ENCODE peak calls at places on chromosomes 4 and X, in seven cellular contexts. G is ovary, K is tibial nerve, V is esophagus muscularis mucosa, Q is IMR-90, N is HepG2, I is body of pancreas. X is an unnamed sample.

GRCh38 chr4:145694929-145695328 is 15.0 kb downstream of the C4orf51 start:
- DNase-seq in G (no peak), K (no peak), V (no peak), Q (peak; percentile 6), N (no peak), I (no peak), X (no peak)

GRCh38 chrX:39174761-39175417 is 373.6 kb downstream of the MID1IP1 start:
- DNase-seq in G (no peak), K (no peak), V (no peak), Q (no peak), N (no peak), I (peak; percentile 16), X (no peak)

GRCh38 chr4:2385450-2386020 is 32.9 kb downstream of the ZFYVE28 start:
- DNase-seq in G (no peak), K (no peak), V (no peak), Q (no peak), N (no peak), I (no peak), X (no peak)

GRCh38 chr4:117085185-117085701 is at the start of gene TRAM1L1:
- DNase-seq in G (peak; percentile 77), K (no peak), V (no peak), Q (peak; percentile 63), N (peak; percentile 30), I (peak; percentile 68), X (peak; percentile 49)

GRCh38 chrX:129227376-129227775 is 295.9 kb downstream of the SMARCA1 start:
- DNase-seq in G (no peak), K (no peak), V (no peak), Q (no peak), N (no peak), I (no peak), X (no peak)

GRCh38 chr4:2259036-2259540 is 2.8 kb downstream of the MXD4 start:
- DNase-seq in G (peak; percentile 41), K (no peak), V (no peak), Q (no peak), N (no peak), I (peak; percentile 11), X (peak; percentile 46)

GRCh38 chrX:80139564-80139963 is 125.0 kb downstream of the TBX22 start:
- DNase-seq in G (no peak), K (no peak), V (no peak), Q (no peak), N (no peak), I (no peak), X (no peak)

GRCh38 chrX:46485897-46486296 is 59.3 kb downstream of the ZNF674 start:
- DNase-seq in G (no peak), K (no peak), V (no peak), Q (no peak), N (peak; percentile 83), I (no peak), X (no peak)

GRCh38 chr4:55609393-55609821 is 17.4 kb upstream of the PDCL2 start:
- DNase-seq in G (no peak), K (no peak), V (no peak), Q (peak; percentile 2), N (no peak), I (no peak), X (no peak)

GRCh38 chrX:151396827-151397740 is at the start of gene VMA21:
- DNase-seq in G (peak; percentile 95), K (peak; percentile 71), V (peak; percentile 92), Q (peak; percentile 82), N (peak; percentile 64), I (peak; percentile 88), X (peak; percentile 72)
- TF ChIP-seq POLR2A in G (peak; percentile 53), K (peak; percentile 71), V (no peak), Q (peak; percentile 32), N (peak; percentile 76), I (peak; percentile 78), X (no peak)

GRCh38 chrX:154750301-154751120 is at the start of gene GAB3:
- DNase-seq in G (peak; percentile 46), K (no peak), V (no peak), Q (peak; percentile 31), N (no peak), I (peak; percentile 29), X (peak; percentile 48)
- TF ChIP-seq POLR2A in G (no peak), K (no peak), V (no peak), Q (no peak), N (no peak), I (no peak), X (no peak)

DNA sequence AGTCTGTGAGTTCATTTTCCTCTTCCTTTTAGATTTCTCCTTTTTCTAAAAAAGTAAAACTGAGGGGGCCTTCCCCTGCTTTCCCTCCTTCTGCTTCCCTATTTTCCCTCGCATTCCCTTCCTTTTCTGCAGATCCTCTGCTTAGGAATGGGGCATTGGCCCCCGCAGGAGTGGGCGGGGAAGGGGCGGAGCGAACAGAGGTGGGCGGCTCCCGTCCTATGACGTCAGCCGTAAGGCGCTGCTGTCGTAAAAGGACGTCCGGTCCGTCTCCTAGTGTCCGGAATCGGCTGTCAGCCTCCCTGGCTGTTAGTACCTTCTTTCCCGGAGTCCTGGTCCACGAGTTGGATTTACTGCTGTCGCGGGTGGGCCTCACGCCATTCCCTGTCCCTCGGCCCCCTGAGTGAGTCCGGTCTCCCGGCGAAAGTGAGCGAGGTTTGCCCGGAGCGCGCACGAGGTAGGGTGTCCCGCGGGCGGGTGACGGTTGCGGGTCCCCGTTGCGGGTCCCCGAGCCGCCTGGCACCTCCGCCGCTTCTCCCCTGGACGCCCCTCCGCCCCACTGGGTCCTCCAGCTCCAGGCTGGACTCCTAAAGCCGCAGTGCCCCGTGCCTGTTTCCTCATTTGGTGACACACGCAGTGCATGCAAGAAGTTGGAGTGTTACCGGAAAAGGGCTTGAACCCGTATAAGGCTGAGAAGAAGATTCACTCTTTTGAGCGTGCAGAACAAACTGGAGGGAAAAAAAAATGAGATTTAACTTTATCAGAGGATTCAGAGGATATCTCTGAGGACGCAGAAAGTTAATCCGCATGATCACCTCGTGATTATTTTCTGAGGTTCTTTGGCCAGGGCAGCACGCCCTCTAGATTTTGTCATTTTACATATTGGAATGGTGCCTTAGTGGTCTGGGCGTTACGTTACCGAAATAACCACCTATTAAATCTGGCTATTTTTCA is at the start of gene ZNF330:
- DNase-seq in G (peak; percentile 98), K (peak; percentile 95), V (peak; percentile 96), Q (peak; percentile 93), N (peak; percentile 68), I (peak; percentile 94), X (peak; percentile 96)
- TF ChIP-seq POLR2A in G (peak; percentile 92), K (peak; percentile 95), V (peak; percentile 92), Q (peak; percentile 82), N (peak; percentile 70), I (peak; percentile 89), X (peak; percentile 67)

GRCh38 chrX:105969487-105969886 is 69.0 kb downstream of the SERPINA7 start:
- DNase-seq in G (no peak), K (no peak), V (no peak), Q (no peak), N (peak; percentile 1), I (no peak), X (no peak)
- TF ChIP-seq POLR2A in G (no peak), K (no peak), V (no peak), Q (no peak), N (no peak), I (no peak), X (no peak)

GRCh38 chr4:156974264-156974663 is 2.7 kb upstream of the PDGFC start:
- DNase-seq in G (no peak), K (no peak), V (no peak), Q (peak; percentile 74), N (no peak), I (no peak), X (no peak)

GRCh38 chr4:156972370-156972980 is 876 bp upstream of the PDGFC start:
- DNase-seq in G (no peak), K (no peak), V (no peak), Q (peak; percentile 18), N (no peak), I (no peak), X (no peak)

GRCh38 chr4:156971168-156971601 is 414 bp downstream of the PDGFC start:
- DNase-seq in G (peak; percentile 66), K (peak; percentile 19), V (no peak), Q (no peak), N (no peak), I (peak; percentile 48), X (no peak)

GRCh38 chr4:156970501-156971167 is 965 bp downstream of the PDGFC start:
- DNase-seq in G (peak; percentile 70), K (peak; percentile 46), V (peak; percentile 93), Q (peak; percentile 62), N (peak; percentile 61), I (peak; percentile 64), X (no peak)

GRCh38 chr4:156971623-156972369 is at the start of gene PDGFC:
- DNase-seq in G (peak; percentile 88), K (peak; percentile 48), V (peak; percentile 94), Q (peak; percentile 65), N (peak; percentile 63), I (peak; percentile 80), X (peak; percentile 70)
- TF ChIP-seq POLR2A in G (peak; percentile 24), K (peak; percentile 30), V (no peak), Q (peak; percentile 42), N (peak; percentile 23), I (peak; percentile 77), X (peak; percentile 22)

GRCh38 chrX:48578661-48579128 is 4.4 kb downstream of the RBM3 start:
- DNase-seq in G (no peak), K (no peak), V (no peak), Q (no peak), N (no peak), I (no peak), X (no peak)
- TF ChIP-seq POLR2A in G (no peak), K (no peak), V (no peak), Q (peak; percentile 63), N (peak; percentile 32), I (no peak), X (no peak)

DNA sequence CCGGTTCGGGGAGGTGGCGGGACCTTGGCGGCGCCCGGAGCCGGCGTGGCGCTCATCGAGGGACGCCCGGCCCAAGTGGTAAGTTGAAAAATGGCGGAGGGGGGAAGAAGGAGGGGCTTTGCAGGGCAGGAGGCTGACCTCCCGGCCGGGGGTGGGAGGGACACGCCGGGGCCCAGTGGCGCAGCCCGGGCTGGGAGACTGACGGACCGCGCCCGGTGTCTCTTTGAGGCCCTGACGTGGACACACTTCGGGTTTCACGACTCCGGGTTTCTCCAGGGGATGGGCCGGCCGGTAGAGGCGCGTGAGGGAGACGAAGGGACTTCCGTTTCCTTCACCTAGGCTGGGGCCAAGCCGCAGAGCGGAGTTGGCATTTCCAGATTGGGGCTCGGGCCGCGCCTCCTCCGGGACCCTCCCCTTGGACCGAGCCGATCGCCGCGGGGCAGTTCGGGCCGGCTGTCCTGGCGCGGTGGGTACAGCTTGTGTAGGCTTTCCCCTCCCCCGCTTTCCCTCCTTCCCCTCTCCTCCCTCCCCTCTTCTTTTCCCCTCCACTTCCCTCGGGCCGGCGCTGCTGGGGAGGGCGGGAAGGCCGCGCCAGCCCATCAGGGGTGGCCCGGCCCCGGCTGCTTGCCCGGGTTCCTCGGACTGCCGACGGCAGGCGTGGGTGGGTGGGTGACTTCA is at the start of gene XIAP:
- DNase-seq in G (peak; percentile 84), K (peak; percentile 52), V (peak; percentile 92), Q (peak; percentile 84), N (peak; percentile 82), I (peak; percentile 82), X (peak; percentile 54)
- TF ChIP-seq POLR2A in G (peak; percentile 50), K (peak; percentile 50), V (no peak), Q (peak; percentile 86), N (peak; percentile 68), I (peak; percentile 90), X (peak; percentile 67)

X was measured in Peyer's patch.